ENCODE peak calls at places on chromosomes 3 and 15, in five cellular contexts. One of them, this sample, is unnamed.

GRCh38 chr15:34886134-34886533 is 83.4 kb downstream of the AQR start:
- DNase-seq in NCI-H510A treated with DMSO at 0.1 percent for 48 hours: no peak
- DNase-seq in hypothalamus: no peak
- DNase-seq in endothelial cell of umbilical vein: no peak
- DNase-seq in GM04504: no peak
- DNase-seq in this sample: no peak

GRCh38 chr15:63318344-63318743 is 40.9 kb downstream of the APH1B start:
- DNase-seq in hypothalamus: no peak
- DNase-seq in endothelial cell of umbilical vein: no peak
- DNase-seq in NCI-H510A treated with DMSO at 0.1 percent for 48 hours: no peak
- DNase-seq in GM04504: no peak
- DNase-seq in this sample: no peak

GRCh38 chr3:24004171-24004938 is 59.3 kb downstream of the NR1D2 start:
- DNase-seq in NCI-H510A treated with DMSO at 0.1 percent for 48 hours: no peak
- DNase-seq in hypothalamus: no peak
- DNase-seq in endothelial cell of umbilical vein: no peak
- DNase-seq in GM04504: no peak
- DNase-seq in this sample: no peak

GRCh38 chr3:187858086-187858485 is 112.8 kb upstream of the BCL6 start:
- DNase-seq in GM04504: no peak
- DNase-seq in NCI-H510A treated with DMSO at 0.1 percent for 48 hours: no peak
- DNase-seq in hypothalamus: peak; percentile 3
- DNase-seq in endothelial cell of umbilical vein: no peak
- DNase-seq in this sample: no peak

GRCh38 chr3:26307805-26308204 is 314.8 kb upstream of the LRRC3B start:
- DNase-seq in NCI-H510A treated with DMSO at 0.1 percent for 48 hours: no peak
- DNase-seq in hypothalamus: no peak
- DNase-seq in GM04504: no peak
- DNase-seq in endothelial cell of umbilical vein: no peak
- DNase-seq in this sample: no peak

GRCh38 chr3:98343647-98344507 is 9.8 kb upstream of the OR5K4 start:
- DNase-seq in endothelial cell of umbilical vein: peak; percentile 42
- DNase-seq in GM04504: peak; percentile 9
- DNase-seq in NCI-H510A treated with DMSO at 0.1 percent for 48 hours: peak; percentile 2
- DNase-seq in hypothalamus: no peak
- DNase-seq in this sample: no peak

GRCh38 chr3:163924600-163924999 is 1153.7 kb downstream of the SI start:
- DNase-seq in hypothalamus: no peak
- DNase-seq in endothelial cell of umbilical vein: no peak
- DNase-seq in GM04504: no peak
- DNase-seq in NCI-H510A treated with DMSO at 0.1 percent for 48 hours: peak; percentile 43
- DNase-seq in this sample: no peak

GRCh38 chr3:39809995-39810595 is 686 bp downstream of the MYRIP start:
- DNase-seq in NCI-H510A treated with DMSO at 0.1 percent for 48 hours: no peak
- DNase-seq in hypothalamus: no peak
- DNase-seq in endothelial cell of umbilical vein: peak; percentile 43
- DNase-seq in GM04504: no peak
- DNase-seq in this sample: no peak

GRCh38 chr3:60250810-60251209 is 1000.4 kb downstream of the FHIT start:
- DNase-seq in NCI-H510A treated with DMSO at 0.1 percent for 48 hours: no peak
- DNase-seq in hypothalamus: no peak
- DNase-seq in GM04504: no peak
- DNase-seq in endothelial cell of umbilical vein: no peak
- DNase-seq in this sample: no peak

GRCh38 chr3:49397470-49397869 is 14.3 kb downstream of the RHOA start:
- DNase-seq in NCI-H510A treated with DMSO at 0.1 percent for 48 hours: no peak
- DNase-seq in endothelial cell of umbilical vein: peak; percentile 66
- DNase-seq in hypothalamus: no peak
- DNase-seq in GM04504: no peak
- DNase-seq in this sample: no peak

GRCh38 chr3:177195242-177195940 is 1.9 kb downstream of the TBL1XR1 start:
- DNase-seq in endothelial cell of umbilical vein: peak; percentile 53
- DNase-seq in NCI-H510A treated with DMSO at 0.1 percent for 48 hours: peak; percentile 54
- DNase-seq in GM04504: no peak
- DNase-seq in hypothalamus: no peak
- DNase-seq in this sample: no peak

GRCh38 chr3:45145223-45145622 is 955 bp downstream of the CDCP1 start:
- DNase-seq in endothelial cell of umbilical vein: no peak
- DNase-seq in NCI-H510A treated with DMSO at 0.1 percent for 48 hours: peak; percentile 4
- DNase-seq in GM04504: no peak
- DNase-seq in hypothalamus: no peak
- DNase-seq in this sample: no peak

GRCh38 chr15:42286445-42287029 is 13.3 kb upstream of the TMEM87A start:
- DNase-seq in NCI-H510A treated with DMSO at 0.1 percent for 48 hours: no peak
- DNase-seq in GM04504: no peak
- DNase-seq in endothelial cell of umbilical vein: no peak
- DNase-seq in hypothalamus: no peak
- DNase-seq in this sample: no peak

GRCh38 chr15:90002428-90002844 is 1.3 kb downstream of the ZNF710 start:
- DNase-seq in hypothalamus: no peak
- DNase-seq in GM04504: peak; percentile 11
- DNase-seq in endothelial cell of umbilical vein: peak; percentile 44
- DNase-seq in NCI-H510A treated with DMSO at 0.1 percent for 48 hours: no peak
- DNase-seq in this sample: no peak

GRCh38 chr3:55322649-55323048 is 164.5 kb downstream of the WNT5A start:
- DNase-seq in hypothalamus: peak; percentile 33
- DNase-seq in GM04504: no peak
- DNase-seq in endothelial cell of umbilical vein: no peak
- DNase-seq in NCI-H510A treated with DMSO at 0.1 percent for 48 hours: no peak
- DNase-seq in this sample: no peak

GRCh38 chr3:9067352-9067975 is 104.2 kb upstream of the RAD18 start:
- DNase-seq in endothelial cell of umbilical vein: peak; percentile 61
- DNase-seq in GM04504: peak; percentile 36
- DNase-seq in NCI-H510A treated with DMSO at 0.1 percent for 48 hours: peak; percentile 9
- DNase-seq in hypothalamus: no peak
- DNase-seq in this sample: peak; percentile 13

GRCh38 chr3:193879099-193879863 is 256.7 kb upstream of the HES1 start:
- DNase-seq in endothelial cell of umbilical vein: no peak
- DNase-seq in hypothalamus: no peak
- DNase-seq in GM04504: no peak
- DNase-seq in NCI-H510A treated with DMSO at 0.1 percent for 48 hours: no peak
- DNase-seq in this sample: no peak

GRCh38 chr3:45807645-45808540 is 11.6 kb upstream of the SLC6A20 start:
- DNase-seq in endothelial cell of umbilical vein: no peak
- DNase-seq in GM04504: no peak
- DNase-seq in hypothalamus: no peak
- DNase-seq in NCI-H510A treated with DMSO at 0.1 percent for 48 hours: no peak
- DNase-seq in this sample: no peak

GRCh38 chr3:146280859-146281258 is 30.0 kb upstream of the PLSCR4 start:
- DNase-seq in GM04504: peak; percentile 44
- DNase-seq in hypothalamus: no peak
- DNase-seq in NCI-H510A treated with DMSO at 0.1 percent for 48 hours: no peak
- DNase-seq in endothelial cell of umbilical vein: no peak
- DNase-seq in this sample: no peak

GRCh38 chr3:62174116-62174515 is 199.2 kb downstream of the FEZF2 start:
- DNase-seq in GM04504: no peak
- DNase-seq in endothelial cell of umbilical vein: no peak
- DNase-seq in NCI-H510A treated with DMSO at 0.1 percent for 48 hours: no peak
- DNase-seq in hypothalamus: no peak
- DNase-seq in this sample: no peak

GRCh38 chr3:105997466-105997799 is 128.6 kb upstream of the CBLB start:
- DNase-seq in endothelial cell of umbilical vein: no peak
- DNase-seq in NCI-H510A treated with DMSO at 0.1 percent for 48 hours: no peak
- DNase-seq in hypothalamus: no peak
- DNase-seq in GM04504: no peak
- DNase-seq in this sample: no peak

GRCh38 chr15:63752979-63753378 is 80.8 kb downstream of the HERC1 start:
- DNase-seq in hypothalamus: no peak
- DNase-seq in GM04504: no peak
- DNase-seq in NCI-H510A treated with DMSO at 0.1 percent for 48 hours: no peak
- DNase-seq in endothelial cell of umbilical vein: no peak
- DNase-seq in this sample: no peak

GRCh38 chr3:29853841-29854397 is 573.0 kb downstream of the RBMS3 start:
- DNase-seq in hypothalamus: no peak
- DNase-seq in NCI-H510A treated with DMSO at 0.1 percent for 48 hours: no peak
- DNase-seq in endothelial cell of umbilical vein: no peak
- DNase-seq in GM04504: no peak
- DNase-seq in this sample: no peak

GRCh38 chr3:122680381-122681293 is at the start of gene PARP14:
- DNase-seq in endothelial cell of umbilical vein: peak; percentile 77
- DNase-seq in NCI-H510A treated with DMSO at 0.1 percent for 48 hours: peak; percentile 27
- DNase-seq in GM04504: peak; percentile 57
- DNase-seq in hypothalamus: no peak
- DNase-seq in this sample: peak; percentile 33

GRCh38 chr15:59594493-59594942 is 17.1 kb upstream of the GCNT3 start:
- DNase-seq in GM04504: peak; percentile 7
- DNase-seq in NCI-H510A treated with DMSO at 0.1 percent for 48 hours: no peak
- DNase-seq in hypothalamus: no peak
- DNase-seq in endothelial cell of umbilical vein: peak; percentile 23
- DNase-seq in this sample: peak; percentile 79